ENCODE peak calls at places on chromosomes 1 and 21, in four cellular contexts. T is endodermal cell, E is lower lobe of right lung, V is H9. L is an unnamed sample.

GRCh38 chr1:87155180-87155579 is 173.5 kb upstream of the LMO4 start:
- DNase-seq in T (no peak), E (no peak), V (no peak), L (no peak)

GRCh38 chr1:226950875-226951274 is 10.8 kb downstream of the COQ8A start:
- DNase-seq in T (peak; percentile 40), E (no peak), V (no peak), L (no peak)

GRCh38 chr1:167502192-167502551 is 16.2 kb downstream of the CD247 start:
- DNase-seq in T (peak; percentile 35), E (no peak), V (no peak), L (no peak)

GRCh38 chr1:215260711-215261110 is 178.2 kb downstream of the KCNK2 start:
- DNase-seq in T (peak; percentile 59), E (no peak), V (no peak), L (no peak)

GRCh38 chr1:65795311-65795710 is 2.6 kb downstream of the PDE4B start:
- DNase-seq in T (no peak), E (no peak), V (no peak), L (no peak)

GRCh38 chr1:248686815-248687214 is 15.8 kb downstream of the OR14I1 start:
- DNase-seq in T (no peak), E (no peak), V (no peak), L (no peak)

GRCh38 chr1:8627728-8628127 is 189.7 kb downstream of the RERE start:
- DNase-seq in T (no peak), E (no peak), V (no peak), L (no peak)

GRCh38 chr1:67536957-67537646 is 106.9 kb upstream of the SERBP1 start:
- DNase-seq in T (no peak), E (no peak), V (no peak), L (no peak)

GRCh38 chr1:91529856-91530255 is 29.2 kb downstream of the CDC7 start:
- DNase-seq in T (no peak), E (no peak), V (no peak), L (no peak)

GRCh38 chr1:107277022-107277421 is 136.2 kb downstream of the NTNG1 start:
- DNase-seq in T (peak; percentile 83), E (no peak), V (peak; percentile 64), L (no peak)

GRCh38 chr1:95984975-95985374 is 736.6 kb upstream of the PTBP2 start:
- DNase-seq in T (no peak), E (no peak), V (no peak), L (no peak)

GRCh38 chr1:161131721-161132409 is 602 bp downstream of the DEDD start:
- DNase-seq in T (no peak), E (no peak), V (no peak), L (no peak)

GRCh38 chr1:77489910-77490309 is 192.5 kb downstream of the ZZZ3 start:
- DNase-seq in T (no peak), E (no peak), V (no peak), L (no peak)

GRCh38 chr1:56473582-56474270 is 105.6 kb downstream of the PLPP3 start:
- DNase-seq in T (no peak), E (no peak), V (no peak), L (no peak)

GRCh38 chr21:42463861-42464515 is 32.0 kb downstream of the RSPH1 start:
- DNase-seq in T (peak; percentile 82), E (peak; percentile 58), V (peak; percentile 82), L (peak; percentile 62)

GRCh38 chr1:184562801-184563200 is 176.0 kb downstream of the C1orf21 start:
- DNase-seq in T (no peak), E (no peak), V (no peak), L (no peak)

GRCh38 chr21:26845066-26845749 is at the start of gene ADAMTS1:
- DNase-seq in T (peak; percentile 98), E (peak; percentile 82), V (peak; percentile 91), L (no peak)

GRCh38 chr1:7220007-7220406 is 434.8 kb downstream of the CAMTA1 start:
- DNase-seq in T (no peak), E (no peak), V (no peak), L (no peak)

GRCh38 chr1:53439337-53440207 is 19.6 kb upstream of the DMRTB1 start:
- DNase-seq in T (no peak), E (no peak), V (no peak), L (no peak)

GRCh38 chr1:32861904-32862698 is 8.6 kb downstream of the FNDC5 start:
- DNase-seq in T (no peak), E (no peak), V (no peak), L (no peak)

GRCh38 chr1:7363481-7363880 is 407.6 kb upstream of the VAMP3 start:
- DNase-seq in T (no peak), E (no peak), V (no peak), L (no peak)

GRCh38 chr1:118366296-118366695 is 181.3 kb upstream of the SPAG17 start:
- DNase-seq in T (no peak), E (no peak), V (no peak), L (no peak)

GRCh38 chr1:99573431-99574217 is 72.3 kb upstream of the PALMD start:
- DNase-seq in T (no peak), E (peak; percentile 24), V (no peak), L (no peak)

DNA sequence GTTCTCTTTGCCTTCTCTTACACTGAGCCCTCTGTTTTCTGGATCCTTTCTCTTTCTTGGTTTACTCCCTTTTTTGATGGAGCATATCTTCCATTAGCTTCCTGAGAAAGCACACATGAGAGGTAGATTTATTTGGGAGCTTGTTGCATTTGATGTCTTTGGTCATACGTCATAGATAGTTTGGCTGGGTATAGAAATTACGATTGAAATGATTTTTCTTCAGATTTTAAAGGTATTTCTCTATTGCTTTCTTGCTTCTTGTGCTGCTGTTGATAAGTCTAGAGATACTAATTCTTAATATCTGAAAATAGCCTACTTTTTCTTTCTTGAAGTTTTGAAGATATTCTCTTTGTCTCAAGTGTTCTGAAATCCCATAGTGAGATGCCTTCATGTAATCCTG is 45.3 kb upstream of the RUNX3 start:
- DNase-seq in T (no peak), E (no peak), V (no peak), L (no peak)
- H3K9me3 ChIP-seq in T (peaks cover 25% of the 10 kb centered on the region), E (peaks cover 16% of the 10 kb centered on the region), V (no peaks in the 10 kb centered on the region), L (peaks cover 20% of the 10 kb centered on the region)

DNA sequence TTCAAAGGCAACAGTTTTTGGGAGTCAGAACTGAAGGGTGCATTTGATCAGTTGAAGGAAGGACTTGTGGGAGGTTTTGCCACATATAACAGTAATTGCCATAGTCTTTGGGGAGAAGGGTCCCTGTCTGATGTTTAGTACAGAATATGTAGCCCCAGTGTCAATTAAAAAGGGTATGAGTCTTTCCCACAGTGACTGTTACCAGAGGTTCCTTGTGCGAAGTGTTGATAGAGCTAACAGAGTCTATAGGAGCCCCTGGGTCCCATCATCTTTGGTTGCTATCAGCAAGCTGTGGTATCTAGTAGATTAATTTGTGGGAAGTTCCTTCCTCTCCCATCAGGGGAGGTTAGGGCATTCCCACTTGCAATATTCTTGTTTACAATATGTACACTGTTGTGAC is 329.2 kb downstream of the PTPRU start:
- DNase-seq in T (no peak), E (no peak), V (no peak), L (no peak)
- H3K9me3 ChIP-seq in T (peaks cover 46% of the 10 kb centered on the region), E (peaks cover 40% of the 10 kb centered on the region), V (peaks cover 30% of the 10 kb centered on the region), L (peaks cover 41% of the 10 kb centered on the region)

GRCh38 chr1:152777510-152778137 is 2.7 kb downstream of the LCE1F start:
- DNase-seq in T (peak; percentile 44), E (no peak), V (no peak), L (no peak)

GRCh38 chr1:152770411-152770810 is 4.5 kb upstream of the LCE1F start:
- DNase-seq in T (no peak), E (no peak), V (no peak), L (no peak)

GRCh38 chr1:152776361-152776760 is 1.4 kb downstream of the LCE1F start:
- DNase-seq in T (no peak), E (no peak), V (no peak), L (no peak)

GRCh38 chr1:152768847-152769533 is 6.0 kb upstream of the LCE1F start:
- DNase-seq in T (no peak), E (no peak), V (no peak), L (no peak)

DNA sequence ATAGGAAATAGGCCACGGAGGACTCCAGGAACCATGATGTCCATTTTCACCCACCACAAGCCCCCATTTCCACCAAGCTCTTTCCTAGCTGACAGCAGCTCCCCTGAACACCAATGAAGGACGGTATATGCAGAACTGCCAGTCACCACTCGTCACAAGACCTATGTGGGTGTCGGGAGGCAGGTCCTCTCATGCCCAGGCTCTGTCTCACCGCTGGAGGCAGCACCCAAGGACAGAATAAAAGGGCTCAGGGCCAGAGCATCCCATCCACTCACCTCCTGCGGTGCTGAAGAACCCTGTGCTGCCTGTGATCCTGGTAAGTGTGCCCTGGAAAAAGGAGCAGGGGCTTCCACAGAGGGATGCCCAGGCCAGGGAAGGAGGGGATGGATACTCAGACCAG is at the start of gene LCE1F:
- DNase-seq in T (no peak), E (no peak), V (no peak), L (no peak)
- H3K9me3 ChIP-seq in T (peaks cover 66% of the 10 kb centered on the region), E (no peaks in the 10 kb centered on the region), V (peaks cover 65% of the 10 kb centered on the region), L (no peaks in the 10 kb centered on the region)

GRCh38 chr21:40830836-40831235 is 16.1 kb downstream of the DSCAM start:
- DNase-seq in T (peak; percentile 63), E (no peak), V (peak; percentile 31), L (no peak)
- H3K9me3 ChIP-seq in T (no peaks in the 10 kb centered on the region), E (no peaks in the 10 kb centered on the region), V (no peaks in the 10 kb centered on the region), L (peaks cover 3% of the 10 kb centered on the region)

DNA sequence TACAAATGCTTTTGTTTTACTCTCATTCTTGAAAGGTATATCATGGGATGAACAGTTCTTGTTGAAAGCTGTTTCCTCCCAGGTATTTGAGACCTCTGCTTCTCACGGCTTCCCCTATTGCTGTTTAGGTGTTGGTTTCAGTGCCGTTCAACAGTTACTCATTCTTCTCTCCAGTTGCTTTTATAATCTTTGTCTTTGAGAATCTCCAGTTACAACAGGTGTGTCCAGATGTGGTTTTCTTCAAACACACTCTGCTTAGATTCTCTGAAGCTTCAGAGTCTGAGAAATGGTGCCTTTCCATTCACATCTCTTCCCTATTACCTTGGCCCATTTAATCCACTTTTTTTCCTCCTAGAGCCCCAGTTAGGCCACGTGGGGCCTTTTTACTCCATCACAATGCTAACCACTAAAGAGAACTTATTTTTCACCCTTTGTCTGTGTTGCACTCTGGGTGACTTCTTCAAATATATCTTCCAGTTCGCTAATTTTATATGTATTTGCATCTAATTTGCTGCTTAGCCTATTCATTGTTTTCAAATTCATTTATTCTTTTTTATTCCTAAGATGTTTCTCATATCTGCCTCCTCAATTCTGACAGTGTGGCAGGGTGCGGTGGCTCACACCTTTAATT is 46.7 kb upstream of the SLC19A1 start:
- DNase-seq in T (peak; percentile 6), E (no peak), V (no peak), L (no peak)
- H3K9me3 ChIP-seq in T (peaks cover 49% of the 10 kb centered on the region), E (peaks cover 18% of the 10 kb centered on the region), V (peaks cover 19% of the 10 kb centered on the region), L (peaks cover 12% of the 10 kb centered on the region)

GRCh38 chr1:159859757-159860156 is 2.7 kb downstream of the VSIG8 start:
- DNase-seq in T (no peak), E (no peak), V (no peak), L (no peak)
- H3K9me3 ChIP-seq in T (no peaks in the 10 kb centered on the region), E (no peaks in the 10 kb centered on the region), V (no peaks in the 10 kb centered on the region), L (no peaks in the 10 kb centered on the region)

GRCh38 chr21:19286901-19287300 is 883.3 kb upstream of the TMPRSS15 start:
- DNase-seq in T (no peak), E (no peak), V (no peak), L (no peak)
- H3K9me3 ChIP-seq in T (no peaks in the 10 kb centered on the region), E (no peaks in the 10 kb centered on the region), V (no peaks in the 10 kb centered on the region), L (no peaks in the 10 kb centered on the region)